ENCODE peak calls at places on chromosomes 3 and 15, in ten cellular contexts. N, Q, B, K, G, V, R, Z, U and Y are unnamed samples.

GRCh38 chr3:138043266-138044029 is 33.5 kb downstream of the CLDN18 start:
- DNase-seq in R (no peak), V (no peak), N (no peak), Z (peak; percentile 78), K (no peak), U (no peak), G (no peak), B (no peak), Q (no peak), Y (no peak)

GRCh38 chr15:65323071-65323511 is 18.6 kb downstream of the RNU5B-1 start:
- DNase-seq in B (peak; percentile 84), U (no peak), G (peak; percentile 89), K (peak; percentile 59), Z (peak; percentile 67), Q (no peak), N (no peak), R (peak; percentile 52), V (no peak), Y (no peak)

GRCh38 chr15:50251638-50252182 is 13.8 kb downstream of the HDC start:
- DNase-seq in B (no peak), Z (peak; percentile 30), V (no peak), N (no peak), Q (no peak), K (no peak), R (no peak), U (no peak), G (no peak), Y (no peak)

GRCh38 chr3:65493371-65493882 is 545.3 kb downstream of the MAGI1 start:
- DNase-seq in V (no peak), N (no peak), G (no peak), U (no peak), K (no peak), Z (no peak), Q (no peak), B (no peak), R (no peak), Y (no peak)

GRCh38 chr3:194472290-194472920 is 14.4 kb downstream of the ATP13A3 start:
- DNase-seq in K (peak; percentile 62), Z (peak; percentile 78), B (peak; percentile 32), V (no peak), N (peak; percentile 39), G (peak; percentile 58), R (no peak), U (no peak), Q (no peak), Y (no peak)

GRCh38 chr15:40344217-40344616 is 3.5 kb upstream of the CCDC9B start:
- DNase-seq in V (no peak), Q (no peak), N (no peak), B (no peak), Z (no peak), K (no peak), U (no peak), R (no peak), G (no peak), Y (no peak)

GRCh38 chr3:99418709-99419108 is 219.7 kb upstream of the COL8A1 start:
- DNase-seq in V (no peak), U (no peak), N (no peak), K (no peak), Z (no peak), Q (no peak), R (no peak), G (no peak), B (no peak), Y (no peak)

GRCh38 chr3:161197855-161198836 is 23.0 kb upstream of the NMD3 start:
- DNase-seq in N (no peak), Q (no peak), Z (peak; percentile 28), B (no peak), G (no peak), U (no peak), R (no peak), K (no peak), V (no peak), Y (no peak)

GRCh38 chr15:45387379-45388007 is 9.1 kb upstream of the GATM start:
- DNase-seq in N (no peak), Z (peak; percentile 55), G (no peak), R (no peak), B (no peak), K (no peak), U (no peak), Q (no peak), V (no peak), Y (no peak)

GRCh38 chr3:72996121-72996472 is 514 bp upstream of the PPP4R2 start:
- DNase-seq in R (peak; percentile 30), U (no peak), Q (no peak), B (no peak), Z (no peak), K (no peak), V (no peak), N (no peak), G (no peak), Y (no peak)

GRCh38 chr3:138976047-138976446 is 29.0 kb downstream of the FOXL2NB start:
- DNase-seq in R (no peak), U (no peak), G (no peak), Z (no peak), V (no peak), Q (no peak), B (no peak), K (no peak), N (no peak), Y (no peak)

GRCh38 chr3:158479051-158479450 is 91.9 kb upstream of the MLF1 start:
- DNase-seq in K (no peak), Q (no peak), R (no peak), N (no peak), U (no peak), G (no peak), V (no peak), Z (no peak), B (no peak), Y (no peak)

GRCh38 chr3:43246956-43247355 is 39.4 kb upstream of the SNRK start:
- DNase-seq in U (no peak), Q (no peak), B (no peak), K (peak; percentile 32), G (no peak), R (no peak), N (peak; percentile 5), Z (no peak), V (no peak), Y (no peak)